ENCODE peak calls at places on chromosomes 2 and 18, in ten cellular contexts. R is testis; F is CD4-positive, alpha-beta memory T cell; W is spleen; G is lower lobe of right lung; O is uterus; D is kidney; M is GM23248; J is neural progenitor cell; S is CD8-positive, alpha-beta memory T cell. T is an unnamed sample.

GRCh38 chr2:191863988-191864387 is 17.1 kb upstream of the CAVIN2 start:
- DNase-seq in W (no peak), F (no peak), M (no peak), G (no peak), O (no peak), D (no peak), J (no peak), R (no peak), S (no peak), T (no peak)

GRCh38 chr2:77834360-77835002 is 312.3 kb upstream of the LRRTM4 start:
- DNase-seq in R (no peak), J (peak; percentile 30), O (no peak), D (no peak), M (no peak), F (no peak), W (no peak), S (no peak), G (no peak), T (no peak)

GRCh38 chr18:27005589-27005988 is 140.1 kb upstream of the AQP4 start:
- DNase-seq in S (no peak), D (no peak), R (no peak), W (no peak), F (no peak), G (no peak), J (peak; percentile 51), M (peak; percentile 22), O (no peak), T (no peak)

GRCh38 chr2:129885735-129886134 is 93.7 kb upstream of the RAB6C start:
- DNase-seq in O (no peak), M (no peak), F (no peak), G (no peak), J (peak; percentile 39), D (no peak), W (no peak), S (no peak), R (no peak), T (no peak)

GRCh38 chr2:103942199-103942598 is 911.7 kb upstream of the POU3F3 start:
- DNase-seq in R (no peak), W (no peak), F (no peak), D (no peak), O (no peak), G (no peak), J (no peak), M (no peak), S (no peak), T (no peak)

GRCh38 chr18:57909620-57910019 is 106.5 kb upstream of the ATP8B1 start:
- DNase-seq in F (no peak), G (no peak), W (no peak), M (peak; percentile 73), O (no peak), R (no peak), S (no peak), D (no peak), J (no peak), T (peak; percentile 15)

GRCh38 chr2:47226124-47227040 is 71.3 kb upstream of the STPG4 start:
- DNase-seq in G (no peak), R (no peak), M (no peak), F (no peak), O (no peak), J (no peak), S (no peak), W (no peak), D (no peak), T (no peak)

GRCh38 chr2:202113571-202114142 is 40.6 kb downstream of the KIAA2012 start:
- DNase-seq in D (no peak), G (no peak), R (no peak), F (no peak), W (no peak), S (no peak), M (peak; percentile 96), J (no peak), O (no peak), T (peak; percentile 81)

GRCh38 chr2:238596571-238597551 is 170.1 kb downstream of the ASB1 start:
- DNase-seq in F (no peak), S (no peak), O (peak; percentile 84), D (peak; percentile 84), G (no peak), J (no peak), M (peak; percentile 93), W (no peak), R (no peak), T (peak; percentile 91)

GRCh38 chr2:45291283-45291682 is 282.0 kb upstream of the SIX2 start:
- DNase-seq in F (no peak), S (no peak), M (peak; percentile 37), D (no peak), J (no peak), R (no peak), O (peak; percentile 25), W (no peak), G (no peak), T (no peak)

GRCh38 chr18:47931707-47932103 is 1.2 kb upstream of the SMAD2 start:
- DNase-seq in W (peak; percentile 78), S (peak; percentile 2), F (peak; percentile 52), J (peak; percentile 78), M (peak; percentile 20), R (no peak), G (no peak), O (no peak), D (no peak), T (no peak)

GRCh38 chr2:197975956-197976519 is 171.6 kb downstream of the PLCL1 start:
- DNase-seq in W (no peak), M (no peak), J (no peak), G (no peak), D (no peak), F (no peak), S (no peak), O (no peak), R (no peak), T (peak; percentile 13)

GRCh38 chr18:13613591-13614317 is 112.6 kb downstream of the FAM210A start:
- DNase-seq in O (no peak), W (peak; percentile 79), G (no peak), S (no peak), F (no peak), J (no peak), D (no peak), R (peak; percentile 2), M (no peak), T (no peak)

GRCh38 chr18:80103231-80103630 is 5.8 kb upstream of the ADNP2 start:
- DNase-seq in D (no peak), M (peak; percentile 54), O (no peak), F (no peak), S (no peak), G (no peak), R (no peak), W (no peak), J (no peak), T (peak; percentile 38)

GRCh38 chr2:147051248-147051647 is 793.6 kb upstream of the ACVR2A start:
- DNase-seq in G (no peak), J (no peak), W (no peak), F (no peak), R (no peak), S (no peak), O (no peak), M (peak; percentile 66), D (no peak), T (no peak)

GRCh38 chr2:156800065-156800556 is 363.9 kb downstream of the GPD2 start:
- DNase-seq in O (no peak), J (peak; percentile 44), W (no peak), M (no peak), G (no peak), R (no peak), D (no peak), F (no peak), S (no peak), T (no peak)

DNA sequence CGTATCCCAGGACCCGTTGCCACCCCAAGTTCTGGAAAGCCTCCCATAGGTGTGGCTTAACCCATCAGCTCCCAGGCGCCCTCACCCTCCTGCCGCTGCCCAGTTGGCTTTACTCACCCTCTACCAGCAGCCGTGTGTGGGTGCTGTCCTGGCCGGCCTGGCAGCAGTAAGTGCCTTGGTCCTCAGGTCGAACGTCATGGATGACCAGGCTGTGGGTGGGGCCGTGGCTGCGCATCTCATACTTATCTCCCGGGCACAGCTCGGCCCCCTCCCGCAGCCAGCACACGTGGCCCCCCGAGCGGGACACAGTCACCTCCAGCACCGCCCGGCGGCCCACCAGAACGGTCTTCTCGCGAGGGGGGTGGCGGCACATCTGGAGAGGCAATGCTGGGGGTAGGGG is 7.6 kb downstream of the TMEM198 start:
- DNase-seq in J (peak; percentile 40), M (peak; percentile 79), D (peak; percentile 79), S (no peak), W (peak; percentile 81), O (peak; percentile 52), G (no peak), R (peak; percentile 70), F (no peak), T (peak; percentile 23)
- H3K4me3 ChIP-seq in J (peak overlapping the region; percentile 82), M (peak overlapping the region; percentile 76), D (no peak overlapping the region), S (no peak overlapping the region), W (no peak overlapping the region), O (peak overlapping the region; percentile 45), G (peak overlapping the region; percentile 71), R (peak overlapping the region; percentile 55), F (no peak overlapping the region), T (no peak overlapping the region)

DNA sequence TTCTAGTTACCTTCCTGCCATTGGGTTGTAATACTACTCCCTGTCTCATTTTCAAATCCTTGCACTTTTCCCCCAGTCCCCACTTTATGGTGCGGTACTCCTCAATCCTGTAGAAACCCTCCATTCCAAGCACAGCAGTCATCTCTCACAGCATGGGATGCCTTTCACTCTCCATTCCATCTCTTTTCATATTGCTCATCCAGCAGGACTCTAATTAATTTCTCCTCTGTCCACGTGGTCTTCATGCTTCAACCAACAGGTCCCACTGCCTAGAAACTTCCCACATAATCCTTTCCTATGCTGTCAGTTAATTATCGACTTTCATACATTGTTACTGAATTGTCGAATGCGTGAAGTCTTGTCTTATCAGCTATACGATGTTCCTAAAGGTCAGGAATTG is 89.6 kb downstream of the CRIM1 start:
- DNase-seq in M (no peak), O (no peak), S (no peak), D (no peak), J (no peak), G (no peak), W (no peak), R (no peak), F (no peak), T (no peak)
- H3K36me3 ChIP-seq in M (peaks cover 97% of the 10 kb centered on the region), O (no peaks in the 10 kb centered on the region), S (no peaks in the 10 kb centered on the region), D (peaks cover 19% of the 10 kb centered on the region), J (no peaks in the 10 kb centered on the region), G (peaks cover 62% of the 10 kb centered on the region), W (peaks cover 15% of the 10 kb centered on the region), R (no peaks in the 10 kb centered on the region), F (no peaks in the 10 kb centered on the region), T (peaks cover 92% of the 10 kb centered on the region)

GRCh38 chr18:5155180-5155906 is 41.7 kb downstream of the AKAIN1 start:
- DNase-seq in J (no peak), R (no peak), M (no peak), S (no peak), W (no peak), O (no peak), D (no peak), F (no peak), G (no peak), T (no peak)
- H3K4me3 ChIP-seq in J (no peak overlapping the region), R (peak overlapping the region; percentile 9), M (no peak overlapping the region), S (no peak overlapping the region), W (no peak overlapping the region), O (no peak overlapping the region), D (no peak overlapping the region), F (no peak overlapping the region), G (no peak overlapping the region), T (no peak overlapping the region)

DNA sequence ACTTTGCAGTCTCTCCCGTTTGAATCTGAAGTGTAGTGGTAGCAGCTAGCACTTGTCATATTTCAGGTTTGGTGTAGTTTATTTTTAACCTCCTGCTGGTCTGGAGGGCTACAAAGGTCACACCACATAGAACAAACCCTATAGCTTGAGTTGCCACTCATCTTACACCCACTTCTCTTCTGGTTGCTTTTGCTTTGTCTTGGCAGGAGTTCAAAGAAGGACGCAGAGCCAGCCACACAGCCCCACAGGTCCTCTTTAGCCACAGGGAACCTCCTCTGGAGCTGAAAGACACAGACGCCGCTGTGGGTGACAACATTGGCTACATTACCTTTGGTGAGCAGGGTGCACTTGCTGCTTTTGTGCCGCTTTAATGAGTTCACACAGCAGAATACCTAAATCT is 15.6 kb upstream of the GPBAR1 start:
- DNase-seq in M (no peak), F (no peak), R (no peak), D (no peak), G (no peak), J (no peak), O (no peak), S (no peak), W (no peak), T (no peak)
- H3K36me3 ChIP-seq in M (peaks cover 98% of the 10 kb centered on the region), F (peaks cover 93% of the 10 kb centered on the region), R (peaks cover 3% of the 10 kb centered on the region), D (peaks cover 35% of the 10 kb centered on the region), G (peaks cover 100% of the 10 kb centered on the region), J (no peaks in the 10 kb centered on the region), O (no peaks in the 10 kb centered on the region), S (peaks cover 79% of the 10 kb centered on the region), W (peaks cover 98% of the 10 kb centered on the region), T (peaks cover 98% of the 10 kb centered on the region)

T was measured in MG63.